ENCODE peak calls at places on chromosomes 5 and 9, in five cellular contexts. G, R, J, U and K are unnamed samples.

GRCh38 chr9:92706218-92706940 is 36.4 kb upstream of the IPPK start:
- DNase-seq in G (peak), R (no peak), J (no peak), U (no peak), K (peak)

GRCh38 chr9:91073049-91073810 is 271.6 kb downstream of the SYK start:
- DNase-seq in G (no peak), R (no peak), J (no peak), U (no peak), K (no peak)

GRCh38 chr5:116652903-116653302 is 78.3 kb upstream of the SEMA6A start:
- DNase-seq in G (no peak), R (no peak), J (no peak), U (no peak), K (peak)

GRCh38 chr5:179878222-179879002 is 19.8 kb upstream of the MRNIP start:
- DNase-seq in G (no peak), R (no peak), J (no peak), U (no peak), K (no peak)

GRCh38 chr5:176891331-176891958 is 7.7 kb downstream of the HK3 start:
- DNase-seq in G (no peak), R (no peak), J (no peak), U (no peak), K (no peak)

GRCh38 chr9:70412678-70413426 is 1.6 kb downstream of the KLF9 start:
- DNase-seq in G (no peak), R (peak), J (peak), U (peak), K (peak)

GRCh38 chr9:136588663-136589464 is 43.0 kb upstream of the NOTCH1 start:
- DNase-seq in G (no peak), R (no peak), J (no peak), U (no peak), K (no peak)

GRCh38 chr9:87830446-87830845 is 52.2 kb upstream of the SPATA31E1 start:
- DNase-seq in G (no peak), R (no peak), J (no peak), U (no peak), K (no peak)

GRCh38 chr9:95005276-95006141 is 279.0 kb downstream of the AOPEP start:
- DNase-seq in G (no peak), R (peak), J (no peak), U (no peak), K (peak)

GRCh38 chr9:28714175-28714574 is 1140.9 kb upstream of the C9orf72 start:
- DNase-seq in G (no peak), R (no peak), J (no peak), U (no peak), K (no peak)

GRCh38 chr5:55577353-55578060 is 42.7 kb upstream of the PLPP1 start:
- DNase-seq in G (no peak), R (peak), J (no peak), U (no peak), K (peak)

GRCh38 chr9:137504432-137504777 is 45.3 kb upstream of the NSMF start:
- DNase-seq in G (no peak), R (no peak), J (no peak), U (no peak), K (no peak)

GRCh38 chr5:12861891-12862290 is 957.6 kb upstream of the CTNND2 start:
- DNase-seq in G (no peak), R (no peak), J (no peak), U (no peak), K (no peak)

GRCh38 chr5:116137544-116138378 is 52.9 kb downstream of the COMMD10 start:
- DNase-seq in G (peak), R (peak), J (no peak), U (no peak), K (peak)

GRCh38 chr5:31232273-31232888 is 38.9 kb downstream of the CDH6 start:
- DNase-seq in G (peak), R (peak), J (no peak), U (no peak), K (peak)

GRCh38 chr9:126528967-126529366 is 84.8 kb upstream of the LMX1B start:
- DNase-seq in G (no peak), R (no peak), J (no peak), U (no peak), K (no peak)

GRCh38 chr5:114185274-114185673 is 176.6 kb upstream of the KCNN2 start:
- DNase-seq in G (no peak), R (no peak), J (peak), U (no peak), K (peak)

GRCh38 chr5:159833088-159833487 is 83.2 kb upstream of the ADRA1B start:
- DNase-seq in G (no peak), R (no peak), J (no peak), U (no peak), K (no peak)

GRCh38 chr9:6758418-6759113 is 793 bp downstream of the KDM4C start:
- DNase-seq in G (peak), R (no peak), J (peak), U (no peak), K (peak)

GRCh38 chr5:142825378-142826089 is 55.4 kb downstream of the ARHGAP26 start:
- DNase-seq in G (no peak), R (no peak), J (no peak), U (no peak), K (no peak)

GRCh38 chr5:171308453-171309275 is at the start of gene TLX3:
- DNase-seq in G (peak), R (no peak), J (no peak), U (no peak), K (no peak)

GRCh38 chr9:93710370-93710723 is 134.0 kb downstream of the PHF2 start:
- DNase-seq in G (no peak), R (no peak), J (no peak), U (no peak), K (no peak)

GRCh38 chr5:139422307-139422893 is 16.9 kb downstream of the DNAJC18 start:
- DNase-seq in G (peak), R (peak), J (no peak), U (no peak), K (peak)

GRCh38 chr5:177432143-177432904 is 5.8 kb downstream of the GRK6 start:
- DNase-seq in G (no peak), R (no peak), J (no peak), U (no peak), K (no peak)

GRCh38 chr5:76084496-76085285 is 1.5 kb downstream of the SV2C start:
- DNase-seq in G (no peak), R (peak), J (no peak), U (no peak), K (peak)

GRCh38 chr5:52824827-52825226 is 37.1 kb downstream of the ITGA1 start:
- DNase-seq in G (no peak), R (no peak), J (no peak), U (no peak), K (no peak)

GRCh38 chr5:77935516-77936364 is 159.6 kb upstream of the TBCA start:
- DNase-seq in G (no peak), R (peak), J (no peak), U (no peak), K (peak)

GRCh38 chr5:173721259-173722232 is 105.1 kb upstream of the BOD1 start:
- DNase-seq in G (no peak), R (no peak), J (no peak), U (no peak), K (peak)
- TF ChIP-seq CTCF in G (no peak), R (no peak), J (no peak), U (no peak), K (no peak)

DNA sequence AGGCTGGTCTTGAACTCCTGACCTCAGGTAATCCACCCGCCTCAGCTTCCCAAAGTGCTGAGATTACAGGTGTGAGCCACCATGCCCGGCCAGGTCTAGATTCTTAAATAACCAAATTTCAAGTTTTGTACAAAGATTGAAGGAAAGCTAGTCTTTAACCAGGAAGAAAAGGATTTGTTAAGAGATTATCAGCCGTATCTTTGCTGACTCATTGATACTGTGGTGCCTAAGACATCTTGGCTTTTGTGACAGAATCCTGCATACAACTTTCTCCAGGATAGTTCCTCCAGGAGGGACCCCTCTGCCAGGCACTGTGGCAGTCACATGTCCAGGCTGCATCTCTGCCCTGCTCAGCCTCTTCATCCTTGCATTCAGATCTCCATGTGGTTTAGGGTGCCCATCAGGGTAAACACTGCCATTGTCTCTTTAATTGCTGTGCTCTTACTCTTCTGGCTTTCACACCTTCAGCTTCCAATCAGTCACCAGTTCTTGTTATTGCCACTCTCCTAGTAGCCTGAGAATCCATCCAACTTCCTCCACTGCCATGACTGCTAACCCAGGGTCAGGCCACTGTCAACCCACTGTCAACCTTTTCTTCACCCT is 10.0 kb downstream of the MAP3K1 start:
- DNase-seq in G (no peak), R (no peak), J (no peak), U (no peak), K (no peak)
- TF ChIP-seq CTCF in G (no peak), R (no peak), J (no peak), U (no peak), K (no peak)

GRCh38 chr5:111469905-111470304 is 42.4 kb downstream of the STARD4 start:
- DNase-seq in G (no peak), R (no peak), J (no peak), U (no peak), K (no peak)
- TF ChIP-seq CTCF in G (no peak), R (peak), J (no peak), U (no peak), K (no peak)

DNA sequence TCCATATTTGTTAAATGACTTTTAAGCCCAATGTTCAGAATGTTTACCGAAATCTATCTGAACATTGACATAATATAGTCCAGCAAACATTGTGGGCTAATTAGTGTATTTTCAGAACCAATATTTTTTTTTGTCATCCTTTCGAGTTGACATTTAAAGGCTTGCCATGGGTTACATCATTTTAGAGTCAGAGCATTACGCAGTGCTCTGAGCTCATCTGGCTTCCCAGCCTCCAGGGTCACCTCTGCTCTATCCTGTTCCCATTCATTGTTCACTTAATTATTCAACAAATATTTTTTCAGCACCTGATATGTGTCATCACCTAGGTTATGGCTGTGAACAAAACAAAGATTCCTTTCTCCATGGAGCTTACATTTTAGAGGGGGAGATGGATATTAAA is 80.2 kb downstream of the SREK1 start:
- DNase-seq in G (no peak), R (no peak), J (no peak), U (no peak), K (no peak)
- TF ChIP-seq CTCF in G (no peak), R (no peak), J (no peak), U (no peak), K (no peak)

DNA sequence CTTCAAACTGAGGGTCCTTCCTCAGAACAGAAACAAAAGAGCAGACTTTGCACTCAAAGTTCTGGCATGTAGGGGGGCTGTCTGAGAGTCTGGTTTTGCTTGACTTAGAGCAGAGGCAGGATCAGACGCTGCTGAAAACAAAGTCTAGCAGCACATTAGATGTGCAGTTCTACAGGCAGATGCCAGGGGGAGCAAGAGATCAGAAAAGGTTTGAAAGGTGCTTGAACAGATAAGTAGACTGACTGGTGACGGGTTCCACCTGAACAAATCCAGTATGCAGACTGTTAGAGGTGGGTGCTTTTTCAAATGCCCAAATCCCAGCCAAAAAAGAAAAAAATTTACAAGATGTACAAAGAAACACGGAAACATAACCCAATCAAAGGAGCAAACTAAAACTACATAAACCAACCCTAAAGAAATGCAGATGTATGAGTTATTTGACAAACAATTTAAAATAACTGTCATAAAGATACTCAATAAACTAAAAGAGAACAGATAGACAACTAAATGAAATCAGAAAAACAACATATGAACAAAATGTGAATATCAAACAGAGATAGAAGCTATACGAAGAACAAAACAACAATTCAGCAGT is 194.7 kb upstream of the FREM1 start:
- DNase-seq in G (peak), R (peak), J (no peak), U (no peak), K (peak)
- TF ChIP-seq CTCF in G (peak), R (peak), J (peak), U (peak), K (peak)

DNA sequence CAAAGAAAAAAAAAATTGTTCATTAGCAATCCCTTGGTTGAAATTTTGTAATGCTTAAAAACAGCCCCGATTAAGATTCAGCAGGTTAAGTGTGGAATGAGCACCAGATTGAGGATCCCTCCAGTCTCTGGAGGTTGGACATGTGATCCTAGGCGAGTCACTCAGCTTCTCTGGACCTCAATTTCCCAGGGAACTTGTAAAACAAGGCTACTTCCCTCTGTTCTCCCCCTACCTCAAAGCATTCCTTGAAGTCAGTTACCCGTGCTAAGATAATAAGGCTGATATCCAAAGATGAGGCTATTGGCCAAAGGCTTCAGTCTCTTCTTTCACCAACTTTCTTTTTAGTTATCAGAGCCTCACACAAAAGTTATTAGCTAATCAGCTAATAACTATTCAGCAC is 2.9 kb downstream of the KLHL3 start:
- DNase-seq in G (no peak), R (no peak), J (no peak), U (no peak), K (no peak)
- TF ChIP-seq CTCF in G (no peak), R (no peak), J (no peak), U (no peak), K (no peak)

DNA sequence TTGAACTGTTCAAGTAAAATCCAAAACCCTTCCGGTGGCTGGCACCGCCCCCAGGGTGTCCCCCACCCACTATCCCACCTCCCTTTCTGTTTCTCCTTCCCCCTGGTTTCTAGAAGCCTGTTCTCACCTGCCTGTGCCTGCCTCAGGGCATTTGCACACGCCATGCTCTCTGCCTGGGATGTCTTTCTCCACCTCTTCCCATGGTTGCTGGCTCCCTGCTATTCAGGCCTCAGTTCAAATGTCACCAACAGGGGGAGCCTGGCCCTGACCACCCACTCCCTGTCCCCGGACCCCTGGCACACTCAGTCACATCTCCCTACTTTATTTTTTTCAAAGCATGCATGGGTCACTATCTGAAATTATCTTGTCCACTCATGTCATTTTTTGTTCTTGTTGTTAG is 39.9 kb upstream of the EEIG1 start:
- DNase-seq in G (no peak), R (no peak), J (no peak), U (no peak), K (no peak)
- TF ChIP-seq CTCF in G (peak), R (peak), J (no peak), U (no peak), K (no peak)

GRCh38 chr5:3197237-3197636 is 398.4 kb upstream of the IRX1 start:
- DNase-seq in G (no peak), R (no peak), J (no peak), U (no peak), K (no peak)

GRCh38 chr5:3195991-3196390 is 399.6 kb upstream of the IRX1 start:
- DNase-seq in G (no peak), R (no peak), J (no peak), U (no peak), K (no peak)

GRCh38 chr5:3191585-3191984 is 404.0 kb upstream of the IRX1 start:
- DNase-seq in G (no peak), R (no peak), J (no peak), U (no peak), K (no peak)

GRCh38 chr5:3194684-3195083 is 400.9 kb upstream of the IRX1 start:
- DNase-seq in G (no peak), R (no peak), J (no peak), U (no peak), K (no peak)

GRCh38 chr5:3194141-3194540 is 401.5 kb upstream of the IRX1 start:
- DNase-seq in G (no peak), R (no peak), J (no peak), U (no peak), K (no peak)
- TF ChIP-seq CTCF in G (no peak), R (no peak), J (no peak), U (no peak), K (no peak)

GRCh38 chr9:35604578-35605335 is at the start of gene TESK1:
- DNase-seq in G (peak), R (peak), J (peak), U (no peak), K (peak)

GRCh38 chr9:35603986-35604577 is 980 bp upstream of the TESK1 start:
- DNase-seq in G (peak), R (peak), J (peak), U (peak), K (peak)

GRCh38 chr9:35598863-35599590 is 6.0 kb upstream of the TESK1 start:
- DNase-seq in G (no peak), R (no peak), J (no peak), U (no peak), K (no peak)

GRCh38 chr9:35603506-35603985 is 1.5 kb upstream of the TESK1 start:
- DNase-seq in G (no peak), R (peak), J (peak), U (no peak), K (peak)

GRCh38 chr9:35599763-35600604 is 5.1 kb upstream of the TESK1 start:
- DNase-seq in G (no peak), R (no peak), J (no peak), U (no peak), K (peak)
- TF ChIP-seq CTCF in G (no peak), R (peak), J (no peak), U (no peak), K (no peak)